ENCODE peak calls at places on chromosomes 11 and 22, in five cellular contexts. One of them, this sample, is unnamed.

GRCh38 chr11:10993640-10994039 is 135.8 kb upstream of the ZBED5 start:
- DNase-seq in psoas muscle: no peak
- DNase-seq in upper lobe of right lung: no peak
- DNase-seq in CD4-positive, CD25-positive, alpha-beta regulatory T cell: no peak
- DNase-seq in heart right ventricle: no peak
- DNase-seq in this sample: no peak

GRCh38 chr11:28697920-28698827 is 590.0 kb downstream of the METTL15 start:
- DNase-seq in psoas muscle: peak; percentile 56
- DNase-seq in upper lobe of right lung: peak; percentile 62
- DNase-seq in CD4-positive, CD25-positive, alpha-beta regulatory T cell: no peak
- DNase-seq in heart right ventricle: peak; percentile 49
- DNase-seq in this sample: no peak

GRCh38 chr22:30245985-30246901 is at the start of gene LIF:
- DNase-seq in psoas muscle: no peak
- DNase-seq in upper lobe of right lung: no peak
- DNase-seq in CD4-positive, CD25-positive, alpha-beta regulatory T cell: peak; percentile 52
- DNase-seq in heart right ventricle: no peak
- DNase-seq in this sample: no peak

GRCh38 chr11:74754507-74755255 is 6.0 kb downstream of the RNF169 start:
- DNase-seq in psoas muscle: no peak
- DNase-seq in upper lobe of right lung: no peak
- DNase-seq in CD4-positive, CD25-positive, alpha-beta regulatory T cell: no peak
- DNase-seq in heart right ventricle: no peak
- DNase-seq in this sample: no peak

GRCh38 chr22:31086703-31087330 is 5.7 kb downstream of the SMTN start:
- DNase-seq in psoas muscle: no peak
- DNase-seq in upper lobe of right lung: no peak
- DNase-seq in CD4-positive, CD25-positive, alpha-beta regulatory T cell: no peak
- DNase-seq in heart right ventricle: peak; percentile 5
- DNase-seq in this sample: no peak

GRCh38 chr11:123235117-123235686 is 40.2 kb upstream of the CLMP start:
- DNase-seq in psoas muscle: peak; percentile 68
- DNase-seq in upper lobe of right lung: no peak
- DNase-seq in CD4-positive, CD25-positive, alpha-beta regulatory T cell: peak; percentile 15
- DNase-seq in heart right ventricle: peak; percentile 21
- DNase-seq in this sample: peak; percentile 5

GRCh38 chr22:25223269-25223850 is 3.9 kb downstream of the CRYBB2 start:
- DNase-seq in psoas muscle: no peak
- DNase-seq in upper lobe of right lung: no peak
- DNase-seq in CD4-positive, CD25-positive, alpha-beta regulatory T cell: no peak
- DNase-seq in heart right ventricle: no peak
- DNase-seq in this sample: no peak

GRCh38 chr11:121587182-121587581 is 134.4 kb upstream of the SORL1-AS1 start:
- DNase-seq in psoas muscle: no peak
- DNase-seq in upper lobe of right lung: no peak
- DNase-seq in CD4-positive, CD25-positive, alpha-beta regulatory T cell: no peak
- DNase-seq in heart right ventricle: no peak
- DNase-seq in this sample: no peak

GRCh38 chr11:110894224-110894623 is 182.0 kb upstream of the ARHGAP20 start:
- DNase-seq in psoas muscle: no peak
- DNase-seq in upper lobe of right lung: no peak
- DNase-seq in CD4-positive, CD25-positive, alpha-beta regulatory T cell: no peak
- DNase-seq in heart right ventricle: no peak
- DNase-seq in this sample: no peak

GRCh38 chr11:62880231-62880802 is 379 bp upstream of the SLC3A2 start:
- DNase-seq in psoas muscle: no peak
- DNase-seq in upper lobe of right lung: no peak
- DNase-seq in CD4-positive, CD25-positive, alpha-beta regulatory T cell: no peak
- DNase-seq in heart right ventricle: no peak
- DNase-seq in this sample: no peak

GRCh38 chr11:57530215-57530595 is 349 bp downstream of the TIMM10 start:
- DNase-seq in psoas muscle: no peak
- DNase-seq in upper lobe of right lung: no peak
- DNase-seq in CD4-positive, CD25-positive, alpha-beta regulatory T cell: no peak
- DNase-seq in heart right ventricle: no peak
- DNase-seq in this sample: no peak

GRCh38 chr11:114354076-114354475 is 46.2 kb downstream of the C11orf71 start:
- DNase-seq in psoas muscle: no peak
- DNase-seq in upper lobe of right lung: no peak
- DNase-seq in CD4-positive, CD25-positive, alpha-beta regulatory T cell: no peak
- DNase-seq in heart right ventricle: no peak
- DNase-seq in this sample: no peak

GRCh38 chr11:134592391-134592990 is 180.4 kb upstream of the B3GAT1 start:
- DNase-seq in psoas muscle: no peak
- DNase-seq in upper lobe of right lung: peak; percentile 61
- DNase-seq in CD4-positive, CD25-positive, alpha-beta regulatory T cell: no peak
- DNase-seq in heart right ventricle: no peak
- DNase-seq in this sample: no peak

GRCh38 chr22:46604306-46604690 is 15.9 kb upstream of the GRAMD4 start:
- DNase-seq in psoas muscle: no peak
- DNase-seq in upper lobe of right lung: no peak
- DNase-seq in CD4-positive, CD25-positive, alpha-beta regulatory T cell: no peak
- DNase-seq in heart right ventricle: peak; percentile 48
- DNase-seq in this sample: no peak

GRCh38 chr22:31212783-31213626 is 907 bp downstream of the LIMK2 start:
- DNase-seq in psoas muscle: no peak
- DNase-seq in upper lobe of right lung: no peak
- DNase-seq in CD4-positive, CD25-positive, alpha-beta regulatory T cell: no peak
- DNase-seq in heart right ventricle: peak; percentile 27
- DNase-seq in this sample: no peak

GRCh38 chr22:23177197-23177596 is 3.1 kb upstream of the BCR start:
- DNase-seq in psoas muscle: no peak
- DNase-seq in upper lobe of right lung: no peak
- DNase-seq in CD4-positive, CD25-positive, alpha-beta regulatory T cell: no peak
- DNase-seq in heart right ventricle: no peak
- DNase-seq in this sample: no peak

GRCh38 chr11:20599424-20600346 is at the start of gene SLC6A5:
- DNase-seq in psoas muscle: no peak
- DNase-seq in upper lobe of right lung: peak; percentile 69
- DNase-seq in CD4-positive, CD25-positive, alpha-beta regulatory T cell: no peak
- DNase-seq in heart right ventricle: peak; percentile 38
- DNase-seq in this sample: no peak

GRCh38 chr11:118436639-118437045 is 350 bp downstream of the KMT2A start:
- DNase-seq in psoas muscle: peak; percentile 61
- DNase-seq in upper lobe of right lung: peak; percentile 69
- DNase-seq in CD4-positive, CD25-positive, alpha-beta regulatory T cell: no peak
- DNase-seq in heart right ventricle: no peak
- DNase-seq in this sample: peak; percentile 56

GRCh38 chr11:47408598-47409439 is 429 bp downstream of the SLC39A13 start:
- DNase-seq in psoas muscle: peak; percentile 76
- DNase-seq in upper lobe of right lung: peak; percentile 71
- DNase-seq in CD4-positive, CD25-positive, alpha-beta regulatory T cell: no peak
- DNase-seq in heart right ventricle: peak; percentile 54
- DNase-seq in this sample: no peak

GRCh38 chr22:48488149-48488551 is 1339.5 kb downstream of the BRD1 start:
- DNase-seq in psoas muscle: no peak
- DNase-seq in upper lobe of right lung: no peak
- DNase-seq in CD4-positive, CD25-positive, alpha-beta regulatory T cell: no peak
- DNase-seq in heart right ventricle: no peak
- DNase-seq in this sample: no peak

GRCh38 chr22:36368359-36368983 is 19.3 kb downstream of the MYH9 start:
- DNase-seq in psoas muscle: no peak
- DNase-seq in upper lobe of right lung: no peak
- DNase-seq in CD4-positive, CD25-positive, alpha-beta regulatory T cell: no peak
- DNase-seq in heart right ventricle: no peak
- DNase-seq in this sample: no peak

GRCh38 chr22:36367066-36367465 is 20.7 kb downstream of the MYH9 start:
- DNase-seq in psoas muscle: no peak
- DNase-seq in upper lobe of right lung: no peak
- DNase-seq in CD4-positive, CD25-positive, alpha-beta regulatory T cell: no peak
- DNase-seq in heart right ventricle: no peak
- DNase-seq in this sample: no peak

GRCh38 chr22:36369004-36369921 is 18.5 kb downstream of the MYH9 start:
- DNase-seq in psoas muscle: no peak
- DNase-seq in upper lobe of right lung: no peak
- DNase-seq in CD4-positive, CD25-positive, alpha-beta regulatory T cell: no peak
- DNase-seq in heart right ventricle: no peak
- DNase-seq in this sample: no peak

GRCh38 chr22:36366291-36366708 is 21.5 kb downstream of the MYH9 start:
- DNase-seq in psoas muscle: no peak
- DNase-seq in upper lobe of right lung: no peak
- DNase-seq in CD4-positive, CD25-positive, alpha-beta regulatory T cell: no peak
- DNase-seq in heart right ventricle: no peak
- DNase-seq in this sample: peak; percentile 53

GRCh38 chr22:36367479-36367878 is 20.3 kb downstream of the MYH9 start:
- DNase-seq in psoas muscle: no peak
- DNase-seq in upper lobe of right lung: no peak
- DNase-seq in CD4-positive, CD25-positive, alpha-beta regulatory T cell: no peak
- DNase-seq in heart right ventricle: no peak
- DNase-seq in this sample: no peak
- H3K4me1 ChIP-seq in psoas muscle: peaks cover 96% of the 10 kb centered on the region
- H3K4me1 ChIP-seq in upper lobe of right lung: peaks cover 100% of the 10 kb centered on the region
- H3K4me1 ChIP-seq in CD4-positive, CD25-positive, alpha-beta regulatory T cell: peaks cover 100% of the 10 kb centered on the region
- H3K4me1 ChIP-seq in heart right ventricle: peaks cover 100% of the 10 kb centered on the region
- H3K4me1 ChIP-seq in this sample: peaks cover 98% of the 10 kb centered on the region

GRCh38 chr11:65440831-65441499 is 18.4 kb downstream of the NEAT1 start:
- DNase-seq in psoas muscle: no peak
- DNase-seq in upper lobe of right lung: peak; percentile 37
- DNase-seq in CD4-positive, CD25-positive, alpha-beta regulatory T cell: no peak
- DNase-seq in heart right ventricle: no peak
- DNase-seq in this sample: no peak

GRCh38 chr11:65438257-65439151 is 15.9 kb downstream of the NEAT1 start:
- DNase-seq in psoas muscle: no peak
- DNase-seq in upper lobe of right lung: no peak
- DNase-seq in CD4-positive, CD25-positive, alpha-beta regulatory T cell: no peak
- DNase-seq in heart right ventricle: no peak
- DNase-seq in this sample: no peak

GRCh38 chr11:65437436-65438227 is 15.0 kb downstream of the NEAT1 start:
- DNase-seq in psoas muscle: peak; percentile 56
- DNase-seq in upper lobe of right lung: peak; percentile 36
- DNase-seq in CD4-positive, CD25-positive, alpha-beta regulatory T cell: no peak
- DNase-seq in heart right ventricle: no peak
- DNase-seq in this sample: no peak

GRCh38 chr11:65436412-65437032 is 13.9 kb downstream of the NEAT1 start:
- DNase-seq in psoas muscle: peak; percentile 50
- DNase-seq in upper lobe of right lung: peak; percentile 34
- DNase-seq in CD4-positive, CD25-positive, alpha-beta regulatory T cell: no peak
- DNase-seq in heart right ventricle: no peak
- DNase-seq in this sample: no peak

GRCh38 chr11:65439331-65440181 is 17.0 kb downstream of the NEAT1 start:
- DNase-seq in psoas muscle: peak; percentile 58
- DNase-seq in upper lobe of right lung: no peak
- DNase-seq in CD4-positive, CD25-positive, alpha-beta regulatory T cell: no peak
- DNase-seq in heart right ventricle: no peak
- DNase-seq in this sample: no peak
- H3K27ac ChIP-seq in psoas muscle: peak overlapping the region; percentile 100
- H3K27ac ChIP-seq in upper lobe of right lung: peak overlapping the region; percentile 5
- H3K27ac ChIP-seq in CD4-positive, CD25-positive, alpha-beta regulatory T cell: no peak overlapping the region
- H3K27ac ChIP-seq in heart right ventricle: peak overlapping the region; percentile 13
- H3K27ac ChIP-seq in this sample: no peak overlapping the region

GRCh38 chr11:68832476-68833176 is 9.1 kb downstream of the CPT1A start:
- DNase-seq in psoas muscle: no peak
- DNase-seq in upper lobe of right lung: no peak
- DNase-seq in CD4-positive, CD25-positive, alpha-beta regulatory T cell: no peak
- DNase-seq in heart right ventricle: no peak
- DNase-seq in this sample: no peak
- H3K4me1 ChIP-seq in psoas muscle: peaks cover 60% of the 10 kb centered on the region
- H3K4me1 ChIP-seq in upper lobe of right lung: peaks cover 64% of the 10 kb centered on the region
- H3K4me1 ChIP-seq in CD4-positive, CD25-positive, alpha-beta regulatory T cell: peaks cover 12% of the 10 kb centered on the region
- H3K4me1 ChIP-seq in heart right ventricle: peaks cover 75% of the 10 kb centered on the region
- H3K4me1 ChIP-seq in this sample: peaks cover 19% of the 10 kb centered on the region

GRCh38 chr11:117089685-117090084 is 8.5 kb downstream of the SIK3 start:
- DNase-seq in psoas muscle: no peak
- DNase-seq in upper lobe of right lung: no peak
- DNase-seq in CD4-positive, CD25-positive, alpha-beta regulatory T cell: no peak
- DNase-seq in heart right ventricle: no peak
- DNase-seq in this sample: no peak
- H3K27ac ChIP-seq in psoas muscle: no peak overlapping the region
- H3K27ac ChIP-seq in upper lobe of right lung: no peak overlapping the region
- H3K27ac ChIP-seq in CD4-positive, CD25-positive, alpha-beta regulatory T cell: no peak overlapping the region
- H3K27ac ChIP-seq in heart right ventricle: no peak overlapping the region
- H3K27ac ChIP-seq in this sample: no peak overlapping the region